ENCODE peak calls at places on chromosomes 16 and 17, in six cellular contexts. V is left ventricle myocardium inferior; S is tibial artery; L is CD4-positive, alpha-beta T cell; J is right cardiac atrium; U is heart left ventricle. A is an unnamed sample.

GRCh38 chr17:73644145-73645049 is at the start of gene SDK2:
- DNase-seq in V (no peak), S (no peak), L (peak; percentile 34), J (peak; percentile 38), U (no peak), A (no peak)

GRCh38 chr16:31130899-31131298 is 4.6 kb downstream of the PRSS8 start:
- DNase-seq in V (no peak), S (no peak), L (no peak), J (no peak), U (no peak), A (no peak)

GRCh38 chr17:11882716-11883115 is 114.6 kb downstream of the ZNF18 start:
- DNase-seq in V (no peak), S (no peak), L (no peak), J (no peak), U (no peak), A (no peak)

GRCh38 chr17:81033535-81034167 is 1.3 kb upstream of the BAIAP2 start:
- DNase-seq in V (no peak), S (no peak), L (no peak), J (no peak), U (peak; percentile 76), A (no peak)

GRCh38 chr17:74704536-74704935 is 8.2 kb downstream of the CD300LF start:
- DNase-seq in V (no peak), S (no peak), L (no peak), J (no peak), U (no peak), A (no peak)

GRCh38 chr17:78651551-78651950 is 74.4 kb upstream of the DNAH17 start:
- DNase-seq in V (no peak), S (no peak), L (no peak), J (no peak), U (no peak), A (no peak)

GRCh38 chr16:2818278-2818876 is 1.3 kb downstream of the PRSS21 start:
- DNase-seq in V (no peak), S (no peak), L (no peak), J (no peak), U (no peak), A (no peak)

GRCh38 chr16:13936596-13937081 is 16.7 kb downstream of the ERCC4 start:
- DNase-seq in V (no peak), S (peak; percentile 59), L (no peak), J (peak; percentile 44), U (no peak), A (peak; percentile 43)

GRCh38 chr17:15456972-15457722 is 10.3 kb downstream of the CDRT4 start:
- DNase-seq in V (peak; percentile 59), S (peak; percentile 69), L (no peak), J (peak; percentile 61), U (peak; percentile 71), A (peak; percentile 37)

GRCh38 chr17:158379-158778 is 21.0 kb downstream of the SCGB1C2 start:
- DNase-seq in V (no peak), S (no peak), L (no peak), J (no peak), U (peak; percentile 7), A (no peak)
- H3K27ac ChIP-seq in V (no peak overlapping the region), S (no peak overlapping the region), L (no peak overlapping the region), J (no peak overlapping the region), U (no peak overlapping the region), A (no peak overlapping the region)

DNA sequence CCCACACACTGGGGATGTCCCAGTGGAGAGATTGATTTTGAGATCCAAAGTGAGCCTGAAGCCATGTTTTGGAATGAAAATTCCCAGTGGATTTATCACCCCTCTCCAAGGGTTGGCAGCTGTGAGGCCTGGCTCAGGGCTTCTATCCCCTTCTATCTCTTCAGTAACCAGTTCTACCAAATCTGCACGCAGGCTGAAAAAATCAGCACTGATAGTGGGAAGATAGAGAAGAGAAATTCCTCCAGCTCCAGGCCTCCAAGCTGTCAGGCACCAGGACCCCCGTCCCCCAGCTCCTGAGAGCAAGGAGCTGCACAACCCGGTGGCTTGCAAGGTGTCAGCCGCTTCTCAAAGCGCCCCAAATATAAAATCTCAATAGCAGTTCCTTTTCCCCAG is 1.0 kb downstream of the FLOT2 start:
- DNase-seq in V (no peak), S (no peak), L (no peak), J (no peak), U (no peak), A (no peak)
- H3K27ac ChIP-seq in V (peak overlapping the region; percentile 95), S (peak overlapping the region; percentile 92), L (peak overlapping the region; percentile 87), J (peak overlapping the region; percentile 22), U (peak overlapping the region; percentile 91), A (no peak overlapping the region)

DNA sequence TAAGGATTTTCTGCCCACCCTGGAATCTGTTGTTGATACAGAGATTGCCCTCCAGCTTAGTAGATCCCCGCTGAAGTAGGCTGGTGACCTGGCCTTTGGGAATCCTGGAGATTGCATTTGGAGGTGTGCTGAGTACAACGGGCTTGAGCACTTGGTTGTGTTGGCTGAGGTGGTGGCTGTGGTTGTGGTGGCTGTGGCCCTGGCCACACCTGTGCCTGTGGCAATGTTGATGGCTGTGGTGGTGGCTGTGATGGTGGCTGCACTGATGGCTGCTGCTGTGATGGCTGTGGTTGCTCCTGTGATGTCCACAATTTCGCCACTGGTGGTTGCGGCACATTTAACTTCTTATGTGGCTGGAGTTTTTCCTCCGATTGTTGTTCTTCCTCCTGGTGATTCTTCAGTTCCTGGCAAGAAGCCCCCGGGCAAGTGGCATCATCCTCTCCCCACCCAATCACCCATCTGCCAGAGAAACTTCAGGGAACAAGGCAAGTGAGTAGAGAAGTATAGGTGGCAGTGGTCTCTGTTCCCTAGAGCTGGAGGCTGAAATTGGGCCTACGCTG is 4.2 kb downstream of the CCDC200 start:
- DNase-seq in V (no peak), S (no peak), L (no peak), J (no peak), U (no peak), A (no peak)
- H3K27ac ChIP-seq in V (no peak overlapping the region), S (no peak overlapping the region), L (no peak overlapping the region), J (no peak overlapping the region), U (no peak overlapping the region), A (no peak overlapping the region)

GRCh38 chr17:38605852-38606645 is at the start of gene SRCIN1:
- DNase-seq in V (peak; percentile 62), S (no peak), L (peak; percentile 46), J (peak; percentile 59), U (peak; percentile 68), A (no peak)
- H3K27ac ChIP-seq in V (peak within 1 kb of the TSS; percentile 62), S (no peak within 1 kb of the TSS), L (no peak within 1 kb of the TSS), J (no peak within 1 kb of the TSS), U (peak within 1 kb of the TSS; percentile 30), A (no peak within 1 kb of the TSS)

GRCh38 chr17:63498621-63499195 is 21.8 kb downstream of the ACE start:
- DNase-seq in V (no peak), S (no peak), L (no peak), J (no peak), U (no peak), A (no peak)
- H3K27ac ChIP-seq in V (no peak overlapping the region), S (no peak overlapping the region), L (no peak overlapping the region), J (no peak overlapping the region), U (no peak overlapping the region), A (no peak overlapping the region)

DNA sequence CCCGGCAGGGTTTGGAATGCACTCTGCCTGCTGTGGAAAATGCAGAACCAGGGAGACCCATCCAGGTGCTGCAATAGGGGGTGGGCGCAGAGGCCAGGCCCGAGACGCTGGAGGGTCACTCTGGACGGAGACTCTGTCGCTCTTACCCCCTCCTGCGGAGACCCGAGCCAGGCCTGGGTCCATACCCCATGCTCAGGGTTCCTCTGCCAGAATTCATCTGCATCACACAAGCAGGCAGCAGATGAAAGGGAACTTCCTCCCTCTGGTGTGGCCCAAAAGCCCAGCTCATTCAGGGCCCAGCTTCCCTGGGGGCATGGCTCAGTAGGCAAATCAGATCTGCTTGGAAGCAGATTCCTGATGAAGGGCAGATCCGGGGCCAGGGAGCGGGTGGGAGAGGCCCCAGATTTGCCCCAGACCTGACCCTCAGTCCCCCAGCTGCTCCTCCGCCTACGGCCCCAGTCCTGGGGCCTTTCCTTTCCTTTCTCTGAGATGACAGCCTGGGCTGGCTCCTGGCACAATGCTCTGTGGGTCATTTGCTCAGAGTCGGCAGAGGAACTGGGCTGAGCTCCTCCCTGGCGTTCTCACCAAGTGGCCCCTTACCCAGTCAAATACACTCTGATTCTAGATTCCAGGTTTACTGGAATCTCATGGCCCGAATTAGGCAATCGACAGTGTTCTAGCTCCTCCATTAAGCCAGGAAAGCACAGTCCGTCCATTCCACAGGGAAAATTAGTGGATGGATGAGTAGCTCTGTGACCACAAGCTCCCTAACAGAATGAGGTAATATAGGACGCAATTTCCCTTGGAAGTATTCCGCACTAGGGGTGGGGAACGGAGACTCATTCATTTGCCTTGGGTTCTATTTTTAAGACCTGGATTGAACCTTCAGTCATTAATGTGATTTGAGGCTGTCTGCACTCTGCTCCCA is 19.1 kb upstream of the RASD1 start:
- DNase-seq in V (no peak), S (no peak), L (no peak), J (peak; percentile 19), U (peak; percentile 42), A (no peak)
- H3K27ac ChIP-seq in V (no peak overlapping the region), S (no peak overlapping the region), L (no peak overlapping the region), J (no peak overlapping the region), U (no peak overlapping the region), A (no peak overlapping the region)

GRCh38 chr16:84307209-84307954 is 12.7 kb downstream of the WFDC1 start:
- DNase-seq in V (no peak), S (no peak), L (no peak), J (no peak), U (peak; percentile 2), A (no peak)

GRCh38 chr16:84303516-84303915 is 8.8 kb downstream of the WFDC1 start:
- DNase-seq in V (no peak), S (no peak), L (no peak), J (no peak), U (no peak), A (no peak)

GRCh38 chr16:84308120-84308519 is 13.4 kb downstream of the WFDC1 start:
- DNase-seq in V (peak; percentile 41), S (peak; percentile 57), L (no peak), J (peak; percentile 48), U (peak; percentile 67), A (no peak)

GRCh38 chr16:84303023-84303422 is 8.3 kb downstream of the WFDC1 start:
- DNase-seq in V (no peak), S (peak; percentile 59), L (no peak), J (no peak), U (no peak), A (no peak)

GRCh38 chr16:84306564-84306963 is 11.9 kb downstream of the WFDC1 start:
- DNase-seq in V (no peak), S (no peak), L (no peak), J (no peak), U (peak; percentile 14), A (no peak)
- H3K27ac ChIP-seq in V (no peak overlapping the region), S (peak overlapping the region; percentile 7), L (no peak overlapping the region), J (no peak overlapping the region), U (no peak overlapping the region), A (no peak overlapping the region)

GRCh38 chr17:44804301-44805061 is 25.6 kb downstream of the GJC1 start:
- DNase-seq in V (peak; percentile 65), S (peak; percentile 38), L (no peak), J (no peak), U (no peak), A (no peak)

GRCh38 chr17:44807093-44807816 is 22.8 kb downstream of the GJC1 start:
- DNase-seq in V (no peak), S (no peak), L (no peak), J (no peak), U (no peak), A (no peak)

GRCh38 chr17:44807817-44808155 is 22.3 kb downstream of the GJC1 start:
- DNase-seq in V (no peak), S (no peak), L (no peak), J (no peak), U (no peak), A (no peak)

DNA sequence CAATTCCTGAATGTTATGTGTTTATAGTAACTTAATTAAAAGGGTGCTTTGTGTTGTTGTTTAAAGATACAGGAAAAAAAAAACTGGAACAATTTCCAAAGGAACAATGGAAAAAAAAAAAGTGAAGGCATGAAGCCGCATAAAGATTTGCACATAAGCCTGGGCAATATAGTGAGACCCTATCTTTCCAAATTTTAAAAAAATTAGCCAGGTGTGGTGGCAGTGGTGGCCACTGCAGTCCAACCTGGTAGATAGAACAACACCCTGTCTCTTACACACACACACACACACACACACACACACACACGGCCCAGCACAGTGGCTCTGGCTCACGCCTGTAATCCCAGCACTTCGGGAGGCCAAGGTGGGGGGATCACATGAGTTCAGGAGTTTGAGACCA is 21.9 kb downstream of the GJC1 start:
- DNase-seq in V (no peak), S (no peak), L (no peak), J (no peak), U (no peak), A (no peak)
- H3K27ac ChIP-seq in V (no peak overlapping the region), S (no peak overlapping the region), L (no peak overlapping the region), J (no peak overlapping the region), U (no peak overlapping the region), A (no peak overlapping the region)